ENCODE peak calls at places on chromosomes 4 and X, in nine cellular contexts. Y, Z, U, B, N, K, Q, D and R are unnamed samples.

GRCh38 chrX:114626323-114626722 is 42.4 kb downstream of the HTR2C start:
- DNase-seq in Y (no peak), Z (peak; percentile 36), U (no peak), B (no peak), N (no peak), K (no peak), Q (no peak), D (peak; percentile 11), R (peak; percentile 10)

GRCh38 chr4:23770011-23770410 is 119.8 kb downstream of the PPARGC1A start:
- DNase-seq in Y (no peak), Z (no peak), U (no peak), B (no peak), N (peak; percentile 32), K (peak; percentile 23), Q (no peak), D (peak; percentile 10), R (no peak)

GRCh38 chr4:168803727-168804126 is 206.3 kb downstream of the CBR4 start:
- DNase-seq in Y (no peak), Z (no peak), U (no peak), B (no peak), N (no peak), K (no peak), Q (no peak), D (peak; percentile 50), R (no peak)

GRCh38 chrX:47148946-47149345 is 3.9 kb downstream of the RBM10 start:
- DNase-seq in Y (no peak), Z (no peak), U (no peak), B (no peak), N (no peak), K (no peak), Q (no peak), D (no peak), R (no peak)

GRCh38 chr4:176755624-176756023 is 37.1 kb downstream of the VEGFC start:
- DNase-seq in Y (no peak), Z (no peak), U (no peak), B (no peak), N (no peak), K (no peak), Q (no peak), D (no peak), R (no peak)

GRCh38 chr4:157246959-157247358 is 26.4 kb downstream of the GRIA2 start:
- DNase-seq in Y (no peak), Z (no peak), U (peak; percentile 65), B (no peak), N (no peak), K (no peak), Q (no peak), D (no peak), R (no peak)

GRCh38 chrX:39162322-39162721 is 361.1 kb downstream of the MID1IP1 start:
- DNase-seq in Y (no peak), Z (no peak), U (no peak), B (peak; percentile 44), N (no peak), K (no peak), Q (no peak), D (peak; percentile 20), R (no peak)

GRCh38 chrX:143429021-143429570 is 88.2 kb downstream of the SPANXN3 start:
- DNase-seq in Y (no peak), Z (no peak), U (no peak), B (no peak), N (peak; percentile 55), K (no peak), Q (no peak), D (no peak), R (no peak)

GRCh38 chrX:153641575-153642312 is 5.3 kb upstream of the DUSP9 start:
- DNase-seq in Y (no peak), Z (no peak), U (no peak), B (no peak), N (no peak), K (no peak), Q (no peak), D (no peak), R (no peak)

GRCh38 chr4:6239486-6239885 is 30.2 kb upstream of the WFS1 start:
- DNase-seq in Y (no peak), Z (no peak), U (no peak), B (no peak), N (no peak), K (no peak), Q (no peak), D (no peak), R (no peak)

GRCh38 chr4:99759346-99759984 is 57.2 kb upstream of the DAPP1 start:
- DNase-seq in Y (no peak), Z (no peak), U (peak; percentile 15), B (no peak), N (no peak), K (no peak), Q (no peak), D (no peak), R (no peak)

GRCh38 chr4:123497328-123497727 is 100.7 kb downstream of the SPRY1 start:
- DNase-seq in Y (no peak), Z (no peak), U (no peak), B (no peak), N (no peak), K (no peak), Q (no peak), D (no peak), R (no peak)

GRCh38 chr4:174815282-174815681 is 13.8 kb downstream of the GLRA3 start:
- DNase-seq in Y (no peak), Z (no peak), U (no peak), B (no peak), N (no peak), K (no peak), Q (no peak), D (no peak), R (no peak)

GRCh38 chr4:77073106-77073858 is 2.5 kb downstream of the CCNI start:
- DNase-seq in Y (no peak), Z (no peak), U (no peak), B (no peak), N (no peak), K (no peak), Q (no peak), D (peak; percentile 14), R (no peak)

GRCh38 chr4:117786566-117786965 is 247.7 kb upstream of the NDST3 start:
- DNase-seq in Y (no peak), Z (no peak), U (no peak), B (no peak), N (no peak), K (no peak), Q (no peak), D (no peak), R (no peak)

GRCh38 chr4:47468686-47469365 is 5.3 kb upstream of the COMMD8 start:
- DNase-seq in Y (no peak), Z (no peak), U (no peak), B (no peak), N (no peak), K (no peak), Q (no peak), D (peak; percentile 31), R (no peak)

GRCh38 chr4:13706130-13706529 is 78.6 kb upstream of the BOD1L1 start:
- DNase-seq in Y (no peak), Z (no peak), U (no peak), B (peak; percentile 43), N (no peak), K (no peak), Q (no peak), D (no peak), R (no peak)

GRCh38 chrX:155314260-155314659 is 20.2 kb downstream of the CLIC2 start:
- DNase-seq in Y (no peak), Z (no peak), U (no peak), B (no peak), N (no peak), K (no peak), Q (no peak), D (no peak), R (no peak)

GRCh38 chrX:20507901-20508620 is 241.4 kb upstream of the RPS6KA3 start:
- DNase-seq in Y (no peak), Z (no peak), U (no peak), B (no peak), N (no peak), K (no peak), Q (no peak), D (no peak), R (no peak)

GRCh38 chrX:133988010-133988409 is 2.6 kb upstream of the GPC3 start:
- DNase-seq in Y (no peak), Z (no peak), U (no peak), B (no peak), N (no peak), K (no peak), Q (no peak), D (no peak), R (no peak)

GRCh38 chrX:135114392-135114791 is 5.9 kb downstream of the ETDB start:
- DNase-seq in Y (no peak), Z (no peak), U (no peak), B (no peak), N (no peak), K (no peak), Q (no peak), D (no peak), R (peak; percentile 29)